ENCODE peak calls at places on chromosomes 11 and 22, in seven cellular contexts. M is dorsolateral prefrontal cortex, L is mammary epithelial cell, X is type B pancreatic cell, G is upper lobe of right lung, F is lower leg skin, I is lower lobe of right lung. T is an unnamed sample.

GRCh38 chr11:14552089-14552488 is 31.9 kb upstream of the PSMA1 start:
- DNase-seq in G (no peak), F (no peak), X (no peak), I (no peak), M (no peak), L (no peak), T (no peak)

GRCh38 chr22:45503816-45504702 is 1.4 kb downstream of the FBLN1 start:
- DNase-seq in F (no peak), M (no peak), X (no peak), L (peak), I (peak), G (no peak), T (no peak)

GRCh38 chr22:40679249-40679963 is at the start of gene MCHR1:
- DNase-seq in L (no peak), M (no peak), I (no peak), X (no peak), F (no peak), G (no peak), T (no peak)

GRCh38 chr22:37599161-37599560 is 9.5 kb upstream of the GGA1 start:
- DNase-seq in G (no peak), I (no peak), M (no peak), L (no peak), F (no peak), X (no peak), T (no peak)

GRCh38 chr22:44538071-44538470 is 40.0 kb upstream of the RTL6 start:
- DNase-seq in X (no peak), L (peak), I (no peak), M (no peak), G (peak), F (no peak), T (no peak)

GRCh38 chr22:17267661-17268330 is 48.6 kb upstream of the ADA2 start:
- DNase-seq in I (no peak), F (no peak), M (no peak), X (no peak), L (no peak), G (no peak), T (no peak)

GRCh38 chr11:70548976-70549375 is 150.6 kb downstream of the CTTN start:
- DNase-seq in F (no peak), G (no peak), X (no peak), M (no peak), L (no peak), I (no peak), T (no peak)

GRCh38 chr22:49408102-49408836 is 419.4 kb downstream of the BRD1 start:
- DNase-seq in M (no peak), G (no peak), X (peak), F (peak), I (no peak), L (no peak), T (no peak)

GRCh38 chr22:23565288-23565941 is 14.7 kb downstream of the IGLL1 start:
- DNase-seq in L (no peak), I (no peak), M (no peak), G (no peak), F (no peak), X (no peak), T (no peak)

GRCh38 chr11:115201121-115201792 is 303.0 kb downstream of the CADM1 start:
- DNase-seq in L (peak), X (no peak), F (no peak), G (no peak), I (no peak), M (no peak), T (no peak)

GRCh38 chr11:2913029-2913431 is 16.2 kb downstream of the PHLDA2 start:
- DNase-seq in F (no peak), G (no peak), L (no peak), M (no peak), X (no peak), I (no peak), T (no peak)

GRCh38 chr11:119316729-119317591 is at the start of gene MCAM:
- DNase-seq in M (no peak), F (no peak), L (peak), G (no peak), I (no peak), X (peak), T (no peak)

GRCh38 chr22:37061611-37062365 is 10.2 kb downstream of the KCTD17 start:
- DNase-seq in X (no peak), L (no peak), F (no peak), I (no peak), G (no peak), M (no peak), T (no peak)

GRCh38 chr11:110314366-110315095 is 18.1 kb upstream of the RDX start:
- DNase-seq in G (no peak), I (no peak), M (no peak), L (no peak), F (no peak), X (no peak), T (no peak)

DNA sequence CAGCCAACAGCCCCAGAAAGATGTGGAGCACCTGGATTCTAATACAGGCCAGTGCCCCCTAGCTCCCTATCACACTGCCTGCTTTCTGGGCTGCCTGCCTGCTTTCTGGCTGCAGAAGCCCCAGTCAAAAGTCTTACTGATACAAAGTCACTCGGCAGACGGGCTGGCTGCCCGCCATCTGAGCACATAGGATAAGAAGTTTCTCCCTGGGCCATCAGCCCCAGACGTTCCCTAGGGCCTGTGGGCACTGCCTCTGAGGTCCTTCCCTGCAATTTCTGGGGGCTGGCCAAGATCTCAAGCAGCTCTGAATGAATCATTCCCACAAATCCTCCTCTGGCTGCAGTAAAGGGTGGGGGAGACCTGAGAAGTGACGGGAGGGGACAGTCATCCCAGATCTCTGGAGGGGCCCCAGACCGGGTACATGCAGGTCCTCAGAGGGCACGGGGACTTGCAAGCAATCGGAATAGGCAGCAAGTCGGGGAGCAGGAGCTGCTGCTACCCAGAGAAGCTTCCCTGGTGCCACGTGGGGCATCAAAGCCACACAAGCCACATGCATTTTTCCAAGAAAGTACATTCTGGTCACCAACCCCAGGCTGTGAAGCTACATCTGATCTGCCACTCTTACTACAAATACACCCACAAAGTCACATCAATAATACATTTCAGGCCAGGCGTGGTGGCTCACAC is 4.7 kb downstream of the TPST2 start:
- DNase-seq in F (peak), G (peak), L (peak), I (peak), M (no peak), X (no peak), T (no peak)
- TF ChIP-seq CTCF in F (no peak), G (no peak), L (no peak), I (no peak), M (no peak), X (no peak), T (peak)

GRCh38 chr22:25956801-25957200 is 212.5 kb upstream of the SEZ6L start:
- DNase-seq in G (no peak), X (no peak), L (no peak), I (no peak), M (no peak), F (no peak), T (no peak)
- TF ChIP-seq CTCF in G (no peak), X (no peak), L (no peak), I (no peak), M (no peak), F (no peak), T (no peak)

DNA sequence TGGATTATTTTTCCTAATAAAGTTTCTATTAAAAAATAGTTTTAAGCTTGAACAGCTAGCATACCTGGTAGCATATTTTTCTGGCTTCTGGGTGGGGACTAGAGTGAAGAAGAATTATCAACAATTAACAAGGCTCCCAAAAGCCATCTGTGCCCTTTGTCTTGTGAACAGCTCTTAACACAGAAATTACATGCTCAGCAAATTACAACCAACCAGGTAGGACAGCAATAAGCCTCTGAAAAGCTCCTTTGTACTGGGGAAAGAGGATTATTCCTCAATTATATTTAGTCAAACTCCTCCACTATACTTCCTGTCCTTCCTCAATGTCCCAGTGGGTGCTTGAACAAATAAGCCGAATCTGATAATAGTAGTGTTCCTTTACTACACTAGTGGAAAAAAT is 162.8 kb downstream of the RAB38 start:
- DNase-seq in X (no peak), F (no peak), G (no peak), M (no peak), L (no peak), I (no peak), T (no peak)
- TF ChIP-seq CTCF in X (no peak), F (no peak), G (no peak), M (no peak), L (no peak), I (no peak), T (no peak)

DNA sequence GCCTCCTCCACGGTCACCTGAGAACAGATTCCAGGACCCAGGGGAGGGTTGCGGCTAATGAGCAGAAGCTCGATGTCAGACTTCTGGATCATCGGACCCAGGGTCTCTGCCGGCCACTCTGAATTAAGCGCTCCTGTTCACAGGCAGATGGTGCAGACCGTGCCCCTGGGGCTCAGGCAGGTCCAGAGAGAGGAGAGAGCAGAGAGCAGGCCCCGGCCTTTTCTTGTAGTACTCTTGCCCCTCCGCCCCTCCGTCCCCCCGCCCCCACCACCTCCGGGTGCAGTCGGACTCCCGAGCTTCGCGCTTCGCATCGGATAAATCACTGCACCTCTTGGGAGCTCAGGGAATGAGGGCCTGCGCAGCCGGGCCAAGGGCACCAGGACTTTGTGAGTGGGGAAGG is 50.3 kb downstream of the RPS6KA4 start:
- DNase-seq in X (no peak), F (no peak), L (no peak), M (no peak), I (no peak), G (no peak), T (no peak)
- TF ChIP-seq CTCF in X (no peak), F (no peak), L (no peak), M (no peak), I (no peak), G (no peak), T (no peak)

DNA sequence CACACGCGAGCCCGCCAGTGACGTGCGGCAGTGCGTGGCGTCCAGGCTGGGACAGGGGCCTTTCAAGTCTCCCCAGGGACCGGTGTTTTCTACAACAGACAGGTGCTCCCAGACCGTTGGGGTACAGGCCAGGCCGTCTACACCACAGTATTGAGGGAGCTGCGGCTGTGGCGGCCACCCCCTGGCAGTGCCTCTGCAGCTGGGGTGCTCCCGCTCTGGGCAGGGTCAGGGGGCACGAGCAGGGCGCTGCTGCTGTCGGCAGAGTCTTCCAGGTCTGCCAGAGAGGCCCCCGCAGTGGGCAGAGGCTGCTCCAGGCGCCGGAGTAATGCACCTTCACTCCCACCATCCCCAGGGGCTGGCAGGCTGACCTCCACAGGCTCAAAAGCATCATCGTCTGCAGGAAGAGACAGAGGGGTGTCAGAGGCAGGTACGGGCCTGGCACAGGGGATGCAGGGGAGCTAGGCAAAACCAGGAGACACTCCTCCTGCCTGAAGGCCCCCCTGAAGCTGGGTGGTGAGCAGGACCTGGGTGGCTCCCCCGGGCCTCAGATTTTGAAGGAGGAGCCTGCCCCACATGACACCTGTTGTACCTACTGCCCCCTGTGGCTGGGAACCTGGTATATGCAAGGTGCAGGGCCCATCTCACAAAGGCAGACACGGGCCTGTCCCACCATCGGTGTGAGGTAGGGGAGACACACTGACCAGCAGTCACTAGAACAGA is 83.3 kb downstream of the DGCR2 start:
- DNase-seq in G (peak), M (peak), F (peak), L (no peak), X (peak), I (peak), T (no peak)
- TF ChIP-seq CTCF in G (no peak), M (no peak), F (no peak), L (no peak), X (no peak), I (no peak), T (no peak)

GRCh38 chr11:131463609-131464008 is 93.2 kb downstream of the NTM start:
- DNase-seq in M (peak), G (no peak), I (no peak), L (no peak), F (no peak), X (no peak), T (no peak)
- TF ChIP-seq CTCF in M (no peak), G (no peak), I (no peak), L (no peak), F (no peak), X (no peak), T (no peak)

GRCh38 chr11:68022531-68022930 is 8.0 kb upstream of the NDUFS8 start:
- DNase-seq in I (no peak), M (no peak), L (no peak), X (no peak), F (no peak), G (no peak), T (no peak)

GRCh38 chr11:68019486-68019885 is 9.4 kb downstream of the ALDH3B1 start:
- DNase-seq in I (no peak), F (no peak), G (no peak), L (no peak), M (no peak), X (no peak), T (no peak)

GRCh38 chr11:68021167-68021787 is 9.2 kb upstream of the NDUFS8 start:
- DNase-seq in M (no peak), F (no peak), X (no peak), I (peak), G (no peak), L (no peak), T (no peak)

GRCh38 chr11:68018730-68019190 is 8.6 kb downstream of the ALDH3B1 start:
- DNase-seq in I (no peak), M (no peak), F (no peak), L (no peak), G (no peak), X (no peak), T (no peak)

GRCh38 chr11:68020575-68020974 is 9.9 kb upstream of the NDUFS8 start:
- DNase-seq in M (no peak), G (no peak), I (peak), L (no peak), X (no peak), F (no peak), T (no peak)
- TF ChIP-seq CTCF in M (no peak), G (peak), I (peak), L (peak), X (peak), F (no peak), T (peak)

T was measured in osteocyte.